ENCODE peak calls at places on chromosomes 4 and X, in five cellular contexts. Z, T, Y, N and K are unnamed samples.

GRCh38 chr4:168832746-168833575 is 177.1 kb downstream of the CBR4 start:
- DNase-seq in Z (no peak), T (no peak), Y (no peak), N (no peak), K (peak; percentile 19)

GRCh38 chr4:22688236-22688635 is 4.5 kb upstream of the GBA3 start:
- DNase-seq in Z (no peak), T (no peak), Y (no peak), N (no peak), K (no peak)

GRCh38 chrX:17078031-17078730 is 131.7 kb downstream of the REPS2 start:
- DNase-seq in Z (no peak), T (no peak), Y (no peak), N (no peak), K (no peak)

GRCh38 chr4:159237975-159238374 is 135.1 kb downstream of the RAPGEF2 start:
- DNase-seq in Z (no peak), T (no peak), Y (no peak), N (no peak), K (no peak)

GRCh38 chr4:182697094-182697493 is 220.1 kb downstream of the DCTD start:
- DNase-seq in Z (no peak), T (no peak), Y (no peak), N (no peak), K (no peak)

GRCh38 chrX:12007881-12008280 is 130.4 kb upstream of the FRMPD4 start:
- DNase-seq in Z (no peak), T (no peak), Y (no peak), N (no peak), K (peak; percentile 17)

GRCh38 chrX:10350221-10350620 is 193.4 kb downstream of the CLCN4 start:
- DNase-seq in Z (no peak), T (no peak), Y (no peak), N (no peak), K (no peak)

GRCh38 chr4:152784490-152785195 is 4.9 kb downstream of the ARFIP1 start:
- DNase-seq in Z (no peak), T (peak; percentile 5), Y (peak; percentile 39), N (no peak), K (peak; percentile 53)

GRCh38 chr4:31088600-31089230 is 368.5 kb downstream of the PCDH7 start:
- DNase-seq in Z (no peak), T (no peak), Y (no peak), N (no peak), K (no peak)

GRCh38 chr4:94976371-94977011 is 218.7 kb downstream of the BMPR1B start:
- DNase-seq in Z (no peak), T (no peak), Y (no peak), N (no peak), K (peak; percentile 50)

GRCh38 chr4:184669251-184669650 is 19.7 kb downstream of the PRIMPOL start:
- DNase-seq in Z (no peak), T (no peak), Y (no peak), N (no peak), K (no peak)

GRCh38 chr4:3510481-3510880 is 21.7 kb downstream of the LRPAP1 start:
- DNase-seq in Z (no peak), T (no peak), Y (no peak), N (no peak), K (no peak)

GRCh38 chr4:120897981-120898719 is 24.4 kb downstream of the PRDM5 start:
- DNase-seq in Z (no peak), T (no peak), Y (no peak), N (no peak), K (no peak)

GRCh38 chr4:87068591-87069021 is 133.8 kb downstream of the AFF1 start:
- DNase-seq in Z (no peak), T (no peak), Y (no peak), N (no peak), K (no peak)

GRCh38 chr4:13907255-13907751 is 279.8 kb upstream of the BOD1L1 start:
- DNase-seq in Z (no peak), T (peak; percentile 47), Y (no peak), N (no peak), K (peak; percentile 96)

GRCh38 chr4:36323801-36324419 is 42.5 kb downstream of the DTHD1 start:
- DNase-seq in Z (no peak), T (no peak), Y (no peak), N (no peak), K (no peak)

GRCh38 chr4:36325499-36325898 is 44.1 kb downstream of the DTHD1 start:
- DNase-seq in Z (no peak), T (no peak), Y (no peak), N (peak; percentile 59), K (no peak)

GRCh38 chr4:36326610-36327009 is 45.2 kb downstream of the DTHD1 start:
- DNase-seq in Z (no peak), T (no peak), Y (no peak), N (no peak), K (no peak)

GRCh38 chr4:36325916-36326315 is 44.5 kb downstream of the DTHD1 start:
- DNase-seq in Z (no peak), T (no peak), Y (no peak), N (no peak), K (no peak)

GRCh38 chr4:36324808-36325207 is 43.4 kb downstream of the DTHD1 start:
- DNase-seq in Z (no peak), T (no peak), Y (no peak), N (no peak), K (no peak)
- TF ChIP-seq CHD2 in Z (no peak), T (no peak), Y (no peak), N (no peak), K (no peak)

GRCh38 chrX:153928846-153929245 is 2.8 kb upstream of the ARHGAP4 start:
- DNase-seq in Z (no peak), T (no peak), Y (no peak), N (no peak), K (no peak)
- H3K4me1 ChIP-seq in Z (peaks cover 9% of the 10 kb centered on the region), T (peaks cover 45% of the 10 kb centered on the region), Y (peaks cover 66% of the 10 kb centered on the region), N (peaks cover 3% of the 10 kb centered on the region), K (peaks cover 23% of the 10 kb centered on the region)

GRCh38 chr4:96845798-96846197 is 1005.9 kb downstream of the PDHA2 start:
- DNase-seq in Z (no peak), T (no peak), Y (no peak), N (no peak), K (no peak)

GRCh38 chr4:96839441-96839840 is 999.5 kb downstream of the PDHA2 start:
- DNase-seq in Z (no peak), T (no peak), Y (no peak), N (no peak), K (no peak)

DNA sequence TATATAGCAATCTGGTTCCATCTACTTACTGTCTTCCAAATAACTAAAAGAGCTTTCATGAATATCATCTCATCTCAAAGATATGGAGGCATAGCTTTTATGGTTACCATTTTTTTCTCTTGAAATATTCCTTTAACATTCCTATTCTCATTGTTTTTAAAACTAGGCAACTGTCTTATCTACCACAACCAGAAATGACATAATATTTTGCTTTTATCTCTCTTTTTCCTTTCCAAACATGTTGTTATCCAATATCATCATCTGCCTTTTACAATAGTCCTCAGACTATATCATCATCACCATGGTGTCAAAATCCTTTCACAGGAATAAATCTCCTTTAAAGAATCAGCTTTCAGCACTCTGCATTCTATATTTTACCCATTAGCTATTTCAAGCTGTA is 1005.2 kb downstream of the PDHA2 start:
- DNase-seq in Z (no peak), T (no peak), Y (no peak), N (no peak), K (no peak)
- TF ChIP-seq CEBPB in Z (no peak), T (no peak), Y (no peak), N (no peak), K (no peak)

GRCh38 chrX:69285881-69286545 is 120.8 kb upstream of the PJA1 start:
- DNase-seq in Z (no peak), T (no peak), Y (peak; percentile 79), N (no peak), K (peak; percentile 21)

GRCh38 chrX:69285401-69285871 is 120.2 kb upstream of the PJA1 start:
- DNase-seq in Z (no peak), T (no peak), Y (peak; percentile 8), N (no peak), K (no peak)

GRCh38 chrX:69280956-69281355 is 115.7 kb upstream of the PJA1 start:
- DNase-seq in Z (no peak), T (no peak), Y (no peak), N (no peak), K (no peak)

GRCh38 chrX:69284491-69284890 is 119.2 kb upstream of the PJA1 start:
- DNase-seq in Z (no peak), T (no peak), Y (no peak), N (no peak), K (no peak)

GRCh38 chrX:69282893-69283690 is 117.8 kb upstream of the PJA1 start:
- DNase-seq in Z (no peak), T (no peak), Y (no peak), N (no peak), K (no peak)
- TF ChIP-seq CHD2 in Z (no peak), T (no peak), Y (no peak), N (no peak), K (no peak)

GRCh38 chr4:76607846-76608245 is 172.8 kb downstream of the SHROOM3 start:
- DNase-seq in Z (no peak), T (no peak), Y (no peak), N (no peak), K (no peak)

GRCh38 chr4:76606662-76607265 is 171.7 kb downstream of the SHROOM3 start:
- DNase-seq in Z (no peak), T (no peak), Y (no peak), N (no peak), K (no peak)

GRCh38 chr4:76601791-76602190 is 166.8 kb downstream of the SHROOM3 start:
- DNase-seq in Z (no peak), T (no peak), Y (peak; percentile 47), N (no peak), K (no peak)

GRCh38 chr4:76607266-76607799 is 172.3 kb downstream of the SHROOM3 start:
- DNase-seq in Z (no peak), T (no peak), Y (no peak), N (peak; percentile 62), K (no peak)

GRCh38 chr4:76605099-76605563 is 170.1 kb downstream of the SHROOM3 start:
- DNase-seq in Z (no peak), T (no peak), Y (no peak), N (no peak), K (no peak)
- H3K4me1 ChIP-seq in Z (peaks cover 8% of the 10 kb centered on the region), T (no peaks in the 10 kb centered on the region), Y (no peaks in the 10 kb centered on the region), N (peaks cover 23% of the 10 kb centered on the region), K (no peaks in the 10 kb centered on the region)

DNA sequence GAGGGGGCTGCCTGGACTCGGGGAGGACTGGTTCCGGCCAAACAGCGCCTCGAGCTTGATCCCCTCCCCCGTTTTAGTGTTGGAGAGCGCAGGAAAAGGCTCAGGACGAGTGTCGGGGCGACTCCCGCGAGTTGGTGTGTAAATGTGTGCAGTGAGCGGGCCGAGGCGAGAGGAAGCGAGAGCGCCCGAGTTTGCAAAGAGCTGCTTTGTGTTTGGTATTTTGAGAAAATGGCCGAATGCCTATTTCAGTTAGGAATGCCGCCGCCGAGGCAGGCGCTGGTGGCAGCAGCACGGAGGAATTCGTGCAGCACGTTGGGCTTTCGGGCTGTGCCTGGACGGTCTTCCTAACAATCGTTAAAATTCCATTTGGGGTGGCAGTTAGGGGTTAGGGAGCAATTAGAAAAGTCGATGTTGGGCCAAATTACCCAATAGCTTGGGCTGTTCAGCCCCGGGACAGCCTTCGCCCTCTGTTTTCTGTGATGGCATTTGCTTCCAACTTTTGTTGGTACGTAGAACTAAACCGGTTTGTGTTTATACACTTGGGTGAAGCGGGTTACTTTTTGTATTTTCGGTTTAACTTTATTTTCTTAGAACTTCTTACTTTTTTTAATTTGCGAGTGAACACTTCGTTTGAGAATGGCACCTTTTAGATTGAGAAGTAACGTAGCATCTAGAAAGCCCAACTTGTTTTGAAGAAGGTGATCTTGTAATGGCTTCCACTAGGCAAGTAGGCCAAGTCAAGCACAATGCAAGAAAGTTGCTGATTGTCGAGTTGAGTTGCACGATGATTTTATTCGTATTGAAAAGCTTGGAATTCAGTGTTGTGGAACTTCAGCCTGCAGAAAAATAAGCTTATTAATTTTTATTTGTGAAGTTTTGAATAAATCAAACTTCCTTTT is 1.6 kb downstream of the REST start:
- DNase-seq in Z (no peak), T (peak; percentile 28), Y (no peak), N (no peak), K (peak; percentile 25)
- TF ChIP-seq CEBPB in Z (no peak), T (no peak), Y (peak; percentile 24), N (no peak), K (no peak)

GRCh38 chr4:656651-657337 is 17.3 kb downstream of the ATP5ME start:
- DNase-seq in Z (no peak), T (peak; percentile 38), Y (no peak), N (no peak), K (no peak)
- TF ChIP-seq CHD2 in Z (no peak), T (no peak), Y (no peak), N (no peak), K (no peak)